ENCODE peak calls at places on chromosomes 1 and 21, in nine cellular contexts. One of them, this sample, is unnamed.

GRCh38 chr1:99745061-99745460 is 21.4 kb downstream of the FRRS1 start:
- DNase-seq in mammary epithelial cell: no peak
- DNase-seq in GM23248: no peak
- DNase-seq in astrocyte: no peak
- DNase-seq in GM23338: no peak
- DNase-seq in K562: no peak
- DNase-seq in hepatocyte: no peak
- DNase-seq in A673: no peak
- DNase-seq in fibroblast of lung: no peak
- DNase-seq in this sample: no peak

GRCh38 chr1:151553659-151554058 is 13.6 kb downstream of the TUFT1 start:
- DNase-seq in hepatocyte: no peak
- DNase-seq in GM23248: peak
- DNase-seq in astrocyte: peak
- DNase-seq in fibroblast of lung: peak
- DNase-seq in K562: no peak
- DNase-seq in GM23338: no peak
- DNase-seq in mammary epithelial cell: peak
- DNase-seq in A673: no peak
- DNase-seq in this sample: no peak

GRCh38 chr1:244165021-244165420 is 113.9 kb downstream of the ZBTB18 start:
- DNase-seq in mammary epithelial cell: no peak
- DNase-seq in fibroblast of lung: no peak
- DNase-seq in GM23248: no peak
- DNase-seq in K562: no peak
- DNase-seq in GM23338: no peak
- DNase-seq in astrocyte: no peak
- DNase-seq in A673: no peak
- DNase-seq in hepatocyte: no peak
- DNase-seq in this sample: no peak

GRCh38 chr1:60874703-60875102 is 207.7 kb upstream of the NFIA start:
- DNase-seq in A673: peak
- DNase-seq in astrocyte: peak
- DNase-seq in hepatocyte: peak
- DNase-seq in K562: no peak
- DNase-seq in fibroblast of lung: peak
- DNase-seq in mammary epithelial cell: peak
- DNase-seq in GM23338: no peak
- DNase-seq in GM23248: peak
- DNase-seq in this sample: peak

GRCh38 chr1:39683591-39684312 is 7.5 kb downstream of the HPCAL4 start:
- DNase-seq in GM23338: peak
- DNase-seq in astrocyte: no peak
- DNase-seq in A673: no peak
- DNase-seq in mammary epithelial cell: no peak
- DNase-seq in GM23248: peak
- DNase-seq in K562: peak
- DNase-seq in fibroblast of lung: no peak
- DNase-seq in hepatocyte: no peak
- DNase-seq in this sample: no peak

GRCh38 chr1:161929137-161929536 is 94.5 kb downstream of the OLFML2B start:
- DNase-seq in hepatocyte: no peak
- DNase-seq in fibroblast of lung: no peak
- DNase-seq in K562: no peak
- DNase-seq in mammary epithelial cell: no peak
- DNase-seq in GM23248: no peak
- DNase-seq in GM23338: no peak
- DNase-seq in astrocyte: no peak
- DNase-seq in A673: no peak
- DNase-seq in this sample: no peak

GRCh38 chr1:168443899-168444298 is 99.9 kb downstream of the XCL2 start:
- DNase-seq in fibroblast of lung: no peak
- DNase-seq in GM23248: no peak
- DNase-seq in astrocyte: no peak
- DNase-seq in GM23338: no peak
- DNase-seq in mammary epithelial cell: no peak
- DNase-seq in hepatocyte: no peak
- DNase-seq in A673: no peak
- DNase-seq in K562: no peak
- DNase-seq in this sample: no peak

GRCh38 chr1:225447001-225447615 is 19.3 kb upstream of the LBR start:
- DNase-seq in astrocyte: no peak
- DNase-seq in A673: no peak
- DNase-seq in K562: no peak
- DNase-seq in fibroblast of lung: no peak
- DNase-seq in GM23248: no peak
- DNase-seq in GM23338: no peak
- DNase-seq in hepatocyte: no peak
- DNase-seq in mammary epithelial cell: no peak
- DNase-seq in this sample: no peak

DNA sequence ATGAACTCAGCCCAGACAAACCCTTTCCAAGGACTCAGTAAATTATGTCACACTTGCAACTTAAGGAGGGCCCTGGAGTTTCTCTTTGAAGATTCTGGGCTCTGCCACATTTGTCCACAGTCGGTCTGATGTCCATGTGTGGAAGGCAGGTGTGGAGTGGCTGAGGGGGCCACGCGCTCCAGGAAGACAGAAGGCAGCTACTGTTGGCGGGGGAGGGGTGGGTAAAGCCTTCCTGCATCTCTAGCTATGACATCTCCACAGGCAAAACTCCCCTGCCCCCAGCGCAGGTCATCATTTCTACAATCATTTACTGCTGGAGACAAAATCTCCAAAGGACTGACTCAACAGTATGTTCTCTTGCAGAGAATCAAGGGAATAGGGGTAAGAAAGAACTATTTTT is 11.3 kb upstream of the TSPEAR start:
- DNase-seq in mammary epithelial cell: no peak
- DNase-seq in hepatocyte: no peak
- DNase-seq in A673: no peak
- DNase-seq in fibroblast of lung: no peak
- DNase-seq in GM23338: no peak
- DNase-seq in GM23248: no peak
- DNase-seq in astrocyte: no peak
- DNase-seq in K562: no peak
- DNase-seq in this sample: no peak
- TF ChIP-seq EZH2 in mammary epithelial cell: no peak
- TF ChIP-seq EZH2 in hepatocyte: no peak
- TF ChIP-seq EZH2 in A673: no peak
- TF ChIP-seq EZH2 in fibroblast of lung: no peak
- TF ChIP-seq EZH2 in GM23338: no peak
- TF ChIP-seq EZH2 in GM23248: no peak
- TF ChIP-seq EZH2 in astrocyte: no peak
- TF ChIP-seq EZH2 in K562: no peak
- TF ChIP-seq EZH2 in this sample: no peak

GRCh38 chr1:34927316-34927715 is 2.1 kb downstream of the DLGAP3 start:
- DNase-seq in GM23248: no peak
- DNase-seq in astrocyte: no peak
- DNase-seq in fibroblast of lung: no peak
- DNase-seq in mammary epithelial cell: no peak
- DNase-seq in GM23338: no peak
- DNase-seq in K562: no peak
- DNase-seq in A673: no peak
- DNase-seq in hepatocyte: no peak
- DNase-seq in this sample: no peak

GRCh38 chr1:34929497-34929852 is at the start of gene DLGAP3:
- DNase-seq in GM23338: peak
- DNase-seq in mammary epithelial cell: no peak
- DNase-seq in GM23248: no peak
- DNase-seq in astrocyte: no peak
- DNase-seq in A673: peak
- DNase-seq in K562: peak
- DNase-seq in fibroblast of lung: no peak
- DNase-seq in hepatocyte: peak
- DNase-seq in this sample: no peak

GRCh38 chr1:34929853-34930701 is 627 bp upstream of the DLGAP3 start:
- DNase-seq in GM23248: no peak
- DNase-seq in mammary epithelial cell: no peak
- DNase-seq in fibroblast of lung: no peak
- DNase-seq in A673: no peak
- DNase-seq in K562: no peak
- DNase-seq in GM23338: peak
- DNase-seq in astrocyte: no peak
- DNase-seq in hepatocyte: no peak
- DNase-seq in this sample: no peak

GRCh38 chr1:34928066-34928864 is 1.2 kb downstream of the DLGAP3 start:
- DNase-seq in K562: no peak
- DNase-seq in hepatocyte: no peak
- DNase-seq in GM23338: peak
- DNase-seq in A673: no peak
- DNase-seq in fibroblast of lung: no peak
- DNase-seq in astrocyte: no peak
- DNase-seq in mammary epithelial cell: no peak
- DNase-seq in GM23248: no peak
- DNase-seq in this sample: no peak

DNA sequence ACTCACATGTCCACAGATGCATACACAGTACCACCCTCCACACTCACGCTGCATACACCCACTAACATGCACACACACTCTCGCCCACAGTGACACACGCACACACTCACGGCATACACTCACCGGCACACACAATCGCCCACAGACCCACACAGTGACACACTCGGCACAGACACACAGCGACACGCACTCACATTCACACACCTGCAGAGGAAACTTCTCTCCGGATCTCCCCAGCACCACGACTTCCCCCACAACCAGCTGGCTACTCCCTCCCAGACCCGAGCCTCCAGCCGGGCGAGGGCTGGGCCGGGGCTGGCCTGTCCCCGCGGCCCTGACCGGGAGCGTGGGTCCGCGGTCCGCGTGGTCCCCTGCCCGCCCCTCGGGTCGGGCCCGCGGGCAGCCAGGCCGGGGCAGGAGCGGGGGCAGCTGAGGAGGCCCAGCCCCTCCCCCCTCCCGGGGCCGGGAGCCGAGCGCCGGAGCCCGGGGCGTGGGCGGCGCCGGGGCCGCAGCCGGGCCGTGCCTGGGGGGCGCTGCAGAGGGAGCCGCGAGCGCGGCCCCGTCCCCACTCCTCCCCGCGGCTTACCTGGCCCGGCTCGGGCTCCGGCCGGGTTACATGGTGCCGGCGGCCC is 469 bp downstream of the DLGAP3 start:
- DNase-seq in mammary epithelial cell: no peak
- DNase-seq in fibroblast of lung: no peak
- DNase-seq in GM23248: no peak
- DNase-seq in astrocyte: no peak
- DNase-seq in GM23338: peak
- DNase-seq in A673: no peak
- DNase-seq in hepatocyte: peak
- DNase-seq in K562: peak
- DNase-seq in this sample: no peak
- TF ChIP-seq EZH2 in mammary epithelial cell: peak
- TF ChIP-seq EZH2 in fibroblast of lung: peak
- TF ChIP-seq EZH2 in GM23248: peak
- TF ChIP-seq EZH2 in astrocyte: peak
- TF ChIP-seq EZH2 in GM23338: no peak
- TF ChIP-seq EZH2 in A673: no peak
- TF ChIP-seq EZH2 in hepatocyte: no peak
- TF ChIP-seq EZH2 in K562: peak
- TF ChIP-seq EZH2 in this sample: no peak

GRCh38 chr1:50416150-50416527 is 7.1 kb downstream of the DMRTA2 start:
- DNase-seq in astrocyte: no peak
- DNase-seq in A673: no peak
- DNase-seq in GM23248: no peak
- DNase-seq in K562: peak
- DNase-seq in hepatocyte: no peak
- DNase-seq in GM23338: peak
- DNase-seq in fibroblast of lung: no peak
- DNase-seq in mammary epithelial cell: no peak
- DNase-seq in this sample: no peak

GRCh38 chr1:50415235-50416149 is 7.8 kb downstream of the DMRTA2 start:
- DNase-seq in fibroblast of lung: no peak
- DNase-seq in K562: peak
- DNase-seq in GM23338: peak
- DNase-seq in mammary epithelial cell: no peak
- DNase-seq in GM23248: no peak
- DNase-seq in astrocyte: no peak
- DNase-seq in hepatocyte: no peak
- DNase-seq in A673: no peak
- DNase-seq in this sample: no peak

GRCh38 chr1:50417946-50418599 is 5.2 kb downstream of the DMRTA2 start:
- DNase-seq in GM23248: no peak
- DNase-seq in K562: peak
- DNase-seq in hepatocyte: no peak
- DNase-seq in fibroblast of lung: no peak
- DNase-seq in astrocyte: no peak
- DNase-seq in GM23338: peak
- DNase-seq in A673: no peak
- DNase-seq in mammary epithelial cell: no peak
- DNase-seq in this sample: no peak

GRCh38 chr1:50417487-50417886 is 5.8 kb downstream of the DMRTA2 start:
- DNase-seq in astrocyte: no peak
- DNase-seq in hepatocyte: no peak
- DNase-seq in fibroblast of lung: no peak
- DNase-seq in K562: peak
- DNase-seq in GM23338: peak
- DNase-seq in A673: no peak
- DNase-seq in GM23248: no peak
- DNase-seq in mammary epithelial cell: no peak
- DNase-seq in this sample: no peak

GRCh38 chr1:50416553-50417453 is 6.4 kb downstream of the DMRTA2 start:
- DNase-seq in GM23338: peak
- DNase-seq in A673: no peak
- DNase-seq in astrocyte: no peak
- DNase-seq in hepatocyte: no peak
- DNase-seq in GM23248: no peak
- DNase-seq in mammary epithelial cell: no peak
- DNase-seq in fibroblast of lung: no peak
- DNase-seq in K562: peak
- DNase-seq in this sample: no peak
- TF ChIP-seq EZH2 in GM23338: peak
- TF ChIP-seq EZH2 in A673: peak
- TF ChIP-seq EZH2 in astrocyte: peak
- TF ChIP-seq EZH2 in hepatocyte: peak
- TF ChIP-seq EZH2 in GM23248: peak
- TF ChIP-seq EZH2 in mammary epithelial cell: peak
- TF ChIP-seq EZH2 in fibroblast of lung: peak
- TF ChIP-seq EZH2 in K562: no peak
- TF ChIP-seq EZH2 in this sample: no peak

GRCh38 chr1:3455630-3456448 is 1.4 kb downstream of the ARHGEF16 start:
- DNase-seq in GM23248: no peak
- DNase-seq in mammary epithelial cell: no peak
- DNase-seq in GM23338: no peak
- DNase-seq in hepatocyte: no peak
- DNase-seq in fibroblast of lung: no peak
- DNase-seq in A673: no peak
- DNase-seq in astrocyte: no peak
- DNase-seq in K562: no peak
- DNase-seq in this sample: no peak

GRCh38 chr1:3453891-3454810 is at the start of gene ARHGEF16:
- DNase-seq in hepatocyte: peak
- DNase-seq in A673: peak
- DNase-seq in astrocyte: no peak
- DNase-seq in K562: peak
- DNase-seq in GM23338: peak
- DNase-seq in fibroblast of lung: peak
- DNase-seq in mammary epithelial cell: peak
- DNase-seq in GM23248: peak
- DNase-seq in this sample: peak

GRCh38 chr1:3456449-3456963 is 2.0 kb downstream of the ARHGEF16 start:
- DNase-seq in K562: no peak
- DNase-seq in hepatocyte: no peak
- DNase-seq in astrocyte: no peak
- DNase-seq in A673: no peak
- DNase-seq in GM23338: no peak
- DNase-seq in GM23248: no peak
- DNase-seq in fibroblast of lung: no peak
- DNase-seq in mammary epithelial cell: no peak
- DNase-seq in this sample: no peak

GRCh38 chr1:3453203-3453761 is 1.2 kb upstream of the ARHGEF16 start:
- DNase-seq in K562: peak
- DNase-seq in GM23338: peak
- DNase-seq in mammary epithelial cell: peak
- DNase-seq in GM23248: peak
- DNase-seq in hepatocyte: peak
- DNase-seq in A673: peak
- DNase-seq in fibroblast of lung: peak
- DNase-seq in astrocyte: peak
- DNase-seq in this sample: peak

DNA sequence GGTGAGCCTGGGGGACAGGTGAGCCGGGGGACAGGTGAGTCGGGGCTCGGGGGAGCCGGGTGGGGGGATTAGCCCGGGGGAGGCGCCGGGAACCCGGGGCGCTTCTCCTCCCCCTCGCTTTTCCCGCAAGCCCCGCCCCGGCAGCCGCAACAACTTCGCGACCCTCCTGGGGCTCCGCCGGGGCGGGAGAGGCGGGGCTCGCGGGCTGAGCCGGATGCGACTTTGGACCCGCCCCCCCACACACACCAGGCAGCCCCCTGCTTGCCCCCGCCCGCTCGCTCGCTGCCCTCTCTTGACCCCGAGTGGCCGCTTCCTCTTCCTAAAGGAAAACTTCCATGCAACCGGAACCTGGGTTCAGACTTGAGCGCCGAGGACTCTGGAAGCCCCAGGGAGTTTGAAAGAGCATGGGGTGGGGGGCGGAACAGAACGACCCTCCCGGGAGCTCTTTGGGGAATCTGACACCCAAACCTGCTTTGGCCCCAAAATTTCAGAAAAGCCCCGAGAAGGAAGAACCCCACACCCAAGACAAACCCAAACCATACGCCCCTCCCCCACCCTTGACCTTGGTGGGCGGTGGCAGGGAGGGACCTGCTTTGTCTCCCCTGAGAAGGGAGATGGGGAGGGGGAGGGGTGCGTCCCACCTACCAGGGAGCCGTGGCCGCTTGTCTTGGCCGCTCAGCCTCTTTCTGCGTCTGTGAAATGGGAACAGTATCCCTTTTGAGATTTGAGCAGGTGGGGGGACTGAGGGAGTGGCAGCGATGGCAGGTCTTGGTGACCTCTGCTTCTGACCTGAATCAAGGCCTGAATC is 550 bp downstream of the ARHGEF16 start:
- DNase-seq in mammary epithelial cell: no peak
- DNase-seq in GM23248: no peak
- DNase-seq in fibroblast of lung: no peak
- DNase-seq in hepatocyte: peak
- DNase-seq in astrocyte: no peak
- DNase-seq in A673: peak
- DNase-seq in K562: peak
- DNase-seq in GM23338: peak
- DNase-seq in this sample: no peak
- TF ChIP-seq EZH2 in mammary epithelial cell: no peak
- TF ChIP-seq EZH2 in GM23248: peak
- TF ChIP-seq EZH2 in fibroblast of lung: no peak
- TF ChIP-seq EZH2 in hepatocyte: no peak
- TF ChIP-seq EZH2 in astrocyte: peak
- TF ChIP-seq EZH2 in A673: no peak
- TF ChIP-seq EZH2 in K562: no peak
- TF ChIP-seq EZH2 in GM23338: no peak
- TF ChIP-seq EZH2 in this sample: no peak